ENCODE peak calls at places on chromosomes 16 and 17, in four cellular contexts. Y, L, P and U are unnamed samples.

GRCh38 chr16:70747703-70748631 is 53.0 kb downstream of the VAC14 start:
- ATAC-seq in Y (no peak), L (no peak), P (no peak), U (no peak)

GRCh38 chr17:33725675-33726271 is 432.7 kb upstream of the ASIC2 start:
- ATAC-seq in Y (peak), L (no peak), P (peak), U (no peak)

GRCh38 chr16:23907457-23907902 is 71.7 kb downstream of the PRKCB start:
- ATAC-seq in Y (no peak), L (no peak), P (peak), U (no peak)

GRCh38 chr17:42276609-42277341 is 584 bp upstream of the STAT5B start:
- ATAC-seq in Y (peak), L (peak), P (peak), U (peak)

GRCh38 chr17:38605852-38606645 is at the start of gene SRCIN1:
- ATAC-seq in Y (peak), L (peak), P (peak), U (peak)

GRCh38 chr16:85717393-85718152 is 28.8 kb upstream of the GINS2 start:
- ATAC-seq in Y (peak), L (peak), P (peak), U (peak)

GRCh38 chr16:86377251-86378022 is 132.9 kb upstream of the FOXF1 start:
- ATAC-seq in Y (no peak), L (no peak), P (no peak), U (no peak)

GRCh38 chr16:23006380-23006779 is 142.9 kb downstream of the USP31 start:
- ATAC-seq in Y (no peak), L (no peak), P (no peak), U (no peak)

GRCh38 chr17:82489117-82489516 is 30.4 kb upstream of the FOXK2 start:
- ATAC-seq in Y (no peak), L (no peak), P (peak), U (peak)

GRCh38 chr17:48646183-48647102 is 20.3 kb upstream of the HOXB9 start:
- ATAC-seq in Y (peak), L (peak), P (peak), U (no peak)

GRCh38 chr17:47077576-47077975 is 98.5 kb upstream of the RPRML start:
- ATAC-seq in Y (no peak), L (no peak), P (no peak), U (no peak)

GRCh38 chr17:53492532-53492931 is 330.2 kb upstream of the KIF2B start:
- ATAC-seq in Y (no peak), L (no peak), P (no peak), U (no peak)

GRCh38 chr17:44272321-44272951 is 4.5 kb upstream of the SLC4A1 start:
- ATAC-seq in Y (no peak), L (no peak), P (peak), U (no peak)

GRCh38 chr16:85490971-85491771 is 122.0 kb upstream of the GSE1 start:
- ATAC-seq in Y (peak), L (peak), P (peak), U (no peak)

GRCh38 chr17:80512233-80512632 is 32.4 kb upstream of the RPTOR start:
- ATAC-seq in Y (no peak), L (peak), P (peak), U (no peak)

GRCh38 chr16:67943619-67944503 is at the start of gene LCAT:
- ATAC-seq in Y (no peak), L (no peak), P (peak), U (peak)

GRCh38 chr17:45366691-45367090 is 49.9 kb upstream of the MAP3K14 start:
- ATAC-seq in Y (no peak), L (no peak), P (no peak), U (no peak)

GRCh38 chr16:8594149-8594666 is 3.9 kb upstream of the TMEM114 start:
- ATAC-seq in Y (peak), L (no peak), P (peak), U (no peak)

GRCh38 chr17:17919169-17920107 is 52.8 kb downstream of the TOM1L2 start:
- ATAC-seq in Y (peak), L (peak), P (peak), U (peak)

GRCh38 chr17:82599674-82600661 is 48.3 kb downstream of the WDR45B start:
- ATAC-seq in Y (peak), L (peak), P (no peak), U (no peak)

GRCh38 chr16:17133851-17134250 is 336.9 kb downstream of the XYLT1 start:
- ATAC-seq in Y (no peak), L (no peak), P (no peak), U (no peak)

GRCh38 chr16:72198641-72199250 is 26.8 kb upstream of the PMFBP1 start:
- ATAC-seq in Y (no peak), L (no peak), P (no peak), U (no peak)

GRCh38 chr16:84594725-84595038 is 23.2 kb downstream of the COTL1 start:
- ATAC-seq in Y (peak), L (no peak), P (peak), U (no peak)

GRCh38 chr16:84614914-84615813 is 2.7 kb downstream of the COTL1 start:
- ATAC-seq in Y (no peak), L (no peak), P (no peak), U (no peak)

GRCh38 chr17:13862341-13862740 is 207.0 kb upstream of the COX10 start:
- ATAC-seq in Y (no peak), L (no peak), P (no peak), U (no peak)

GRCh38 chr17:21275047-21275578 is 9.4 kb upstream of the MAP2K3 start:
- ATAC-seq in Y (peak), L (no peak), P (no peak), U (no peak)

GRCh38 chr17:13600475-13601316 is 1.0 kb downstream of the HS3ST3A1 start:
- ATAC-seq in Y (no peak), L (no peak), P (peak), U (no peak)

GRCh38 chr17:28509784-28510183 is 3.6 kb downstream of the FOXN1 start:
- ATAC-seq in Y (no peak), L (no peak), P (no peak), U (no peak)

GRCh38 chr17:69451416-69452394 is 37.2 kb downstream of the MAP2K6 start:
- ATAC-seq in Y (peak), L (peak), P (no peak), U (no peak)

GRCh38 chr17:18225562-18226283 is at the start of gene LLGL1:
- ATAC-seq in Y (no peak), L (peak), P (peak), U (peak)

GRCh38 chr17:73516356-73516755 is 127.9 kb downstream of the SDK2 start:
- ATAC-seq in Y (no peak), L (no peak), P (no peak), U (no peak)

GRCh38 chr17:34840758-34841157 is 120.5 kb downstream of the CCT6B start:
- ATAC-seq in Y (no peak), L (no peak), P (no peak), U (no peak)

GRCh38 chr16:50844840-50845239 is 103.0 kb downstream of the CYLD start:
- ATAC-seq in Y (no peak), L (no peak), P (no peak), U (no peak)

GRCh38 chr17:2075336-2076056 is 20.6 kb downstream of the HIC1 start:
- ATAC-seq in Y (no peak), L (peak), P (no peak), U (peak)

GRCh38 chr17:77085916-77086432 is 54.8 kb upstream of the SEC14L1 start:
- ATAC-seq in Y (no peak), L (no peak), P (no peak), U (no peak)

GRCh38 chr17:78883533-78884131 is 19.4 kb downstream of the CEP295NL start:
- ATAC-seq in Y (no peak), L (peak), P (no peak), U (peak)

DNA sequence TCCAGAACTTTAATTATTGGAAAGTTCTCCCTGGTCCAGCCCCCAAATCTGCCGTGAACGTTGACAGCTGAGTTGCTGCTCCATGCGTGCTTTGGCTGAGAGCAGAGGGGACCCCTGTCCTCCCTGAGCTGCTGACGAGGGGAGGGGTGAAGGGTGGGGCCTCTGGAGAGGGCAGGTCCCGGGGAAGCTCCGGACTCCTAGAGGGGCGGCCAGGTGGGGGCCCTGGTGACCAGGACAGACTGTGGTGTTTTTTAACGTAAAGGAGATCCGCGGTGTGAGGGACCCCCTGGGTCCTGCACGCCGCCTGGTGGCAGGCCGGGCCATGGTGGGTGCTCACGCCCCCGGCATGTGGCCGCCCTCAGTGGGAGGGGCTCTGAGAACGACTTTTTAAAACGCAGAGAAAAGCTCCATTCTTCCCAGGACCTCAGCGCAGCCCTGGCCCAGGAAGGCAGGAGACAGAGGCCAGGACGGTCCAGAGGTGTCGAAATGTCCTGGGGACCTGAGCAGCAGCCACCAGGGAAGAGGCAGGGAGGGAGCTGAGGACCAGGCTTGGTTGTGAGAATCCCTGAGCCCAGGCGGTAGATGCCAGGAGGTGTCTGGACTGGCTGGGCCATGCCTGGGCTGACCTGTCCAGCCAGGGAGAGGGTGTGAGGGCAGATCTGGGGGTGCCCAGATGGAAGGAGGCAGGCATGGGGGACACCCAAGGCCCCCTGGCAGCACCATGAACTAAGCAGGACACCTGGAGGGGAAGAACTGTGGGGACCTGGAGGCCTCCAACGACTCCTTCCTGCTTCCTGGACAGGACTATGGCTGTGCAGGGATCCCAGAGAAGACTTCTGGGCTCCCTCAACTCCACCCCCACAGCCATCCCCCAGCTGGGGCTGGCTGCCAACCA is at the start of gene MC1R:
- ATAC-seq in Y (peak), L (peak), P (peak), U (no peak)
- TF ChIP-seq EP300 in Y (no peak), L (no peak), P (no peak), U (no peak)

GRCh38 chr16:71540-72341 is 690 bp downstream of the RHBDF1 start:
- ATAC-seq in Y (no peak), L (peak), P (peak), U (peak)

GRCh38 chr16:71210-71539 is 1.3 kb downstream of the RHBDF1 start:
- ATAC-seq in Y (no peak), L (no peak), P (no peak), U (no peak)

GRCh38 chr16:74437-75318 is 2.2 kb upstream of the RHBDF1 start:
- ATAC-seq in Y (no peak), L (no peak), P (no peak), U (no peak)

GRCh38 chr16:74025-74424 is 1.6 kb upstream of the RHBDF1 start:
- ATAC-seq in Y (no peak), L (no peak), P (no peak), U (no peak)

DNA sequence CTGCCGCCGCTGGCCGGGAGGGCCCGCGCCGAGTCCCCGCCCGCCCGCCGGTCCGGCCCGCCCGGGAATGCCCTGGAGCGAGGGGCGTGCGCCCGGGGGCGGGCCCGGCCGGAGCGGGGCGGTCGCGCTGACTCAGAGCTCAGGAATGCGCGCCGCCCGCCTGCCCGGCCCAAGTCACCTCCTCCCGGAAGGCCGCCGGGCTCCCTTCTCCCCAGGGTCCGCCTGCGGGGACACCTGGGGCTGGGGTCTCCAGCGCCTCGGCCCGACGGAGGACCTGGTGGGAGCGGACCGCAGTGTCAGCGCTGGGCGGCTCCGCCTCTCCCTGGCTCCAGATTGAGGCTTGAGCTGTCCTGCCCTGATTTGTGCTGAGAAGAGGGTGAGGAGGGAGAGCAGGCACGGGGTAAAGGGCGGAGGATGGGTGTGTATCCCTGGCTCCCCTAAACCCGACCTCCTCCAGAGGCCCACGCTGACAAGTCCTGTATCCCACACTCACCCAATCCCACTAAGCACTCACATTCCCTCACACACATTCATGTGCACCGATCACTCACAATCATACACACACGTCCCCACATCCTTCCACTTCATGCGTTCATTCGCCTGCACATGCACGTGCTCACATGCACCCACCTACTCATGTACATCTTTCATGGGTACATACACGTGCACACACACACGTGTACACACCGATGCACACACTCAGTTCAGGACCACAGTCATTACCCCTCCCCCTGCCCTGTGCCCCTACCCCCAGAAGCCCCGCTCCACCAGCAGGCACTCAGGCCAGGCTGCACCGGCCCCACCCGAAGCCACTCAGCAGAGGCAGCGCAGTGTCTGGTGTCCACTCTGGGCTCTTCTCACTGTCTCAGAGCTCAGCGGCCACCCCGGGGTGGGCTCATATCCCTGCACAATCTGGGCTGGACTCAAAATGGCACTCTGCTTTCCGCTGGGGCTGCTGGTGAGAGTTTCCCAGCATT is at the start of gene RHBDF1:
- ATAC-seq in Y (peak), L (peak), P (peak), U (peak)
- TF ChIP-seq EP300 in Y (no peak), L (no peak), P (no peak), U (no peak)

GRCh38 chr17:6536053-6536452 is 20.3 kb downstream of the PITPNM3 start:
- ATAC-seq in Y (no peak), L (no peak), P (no peak), U (no peak)

GRCh38 chr17:6531575-6531974 is 24.8 kb downstream of the PITPNM3 start:
- ATAC-seq in Y (no peak), L (no peak), P (no peak), U (no peak)

GRCh38 chr17:6534846-6535514 is 21.4 kb downstream of the PITPNM3 start:
- ATAC-seq in Y (no peak), L (no peak), P (no peak), U (no peak)

GRCh38 chr17:6530324-6530920 is 25.9 kb downstream of the PITPNM3 start:
- ATAC-seq in Y (no peak), L (no peak), P (no peak), U (no peak)

DNA sequence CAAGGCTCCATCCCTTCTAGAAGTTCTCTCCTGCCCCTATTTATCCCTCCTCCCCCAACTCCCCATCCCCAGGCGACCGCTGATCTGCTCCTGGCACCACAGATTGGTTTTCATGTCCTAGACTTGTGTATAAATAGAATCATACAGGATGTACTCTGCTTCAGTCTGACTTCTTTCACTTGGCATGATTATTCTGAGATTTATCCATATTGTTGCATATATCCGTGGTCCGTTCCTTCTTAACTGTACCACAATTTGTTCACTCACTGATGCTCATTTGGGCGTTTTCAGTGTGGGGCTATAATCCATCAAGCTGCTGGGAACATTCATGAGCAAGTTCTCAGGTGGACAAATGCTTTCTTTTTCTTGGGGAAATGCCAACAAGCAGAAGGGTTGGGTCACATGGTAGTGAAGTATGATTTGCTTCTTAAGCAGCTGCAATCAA is 23.9 kb downstream of the PITPNM3 start:
- ATAC-seq in Y (no peak), L (no peak), P (no peak), U (peak)
- TF ChIP-seq EP300 in Y (no peak), L (no peak), P (no peak), U (peak)

DNA sequence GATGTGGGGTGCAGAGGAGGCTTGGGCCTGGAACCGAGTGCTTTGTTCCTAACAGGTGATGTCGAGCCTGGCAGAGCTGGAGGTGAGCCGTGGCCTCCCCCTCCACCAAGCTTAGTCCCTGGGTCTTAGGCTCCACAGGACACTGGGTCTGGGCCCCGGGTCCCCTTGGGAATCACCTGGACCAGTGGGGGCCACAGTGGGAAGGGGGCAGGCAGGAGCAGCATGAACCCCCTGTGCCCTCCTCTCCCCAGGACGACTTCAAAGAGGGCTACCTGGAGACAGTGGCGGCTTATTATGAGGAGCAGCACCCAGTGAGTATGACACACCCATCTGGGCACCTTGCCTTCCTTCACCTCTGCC is 2.5 kb downstream of the IL32 start:
- ATAC-seq in Y (peak), L (no peak), P (no peak), U (no peak)
- TF ChIP-seq EP300 in Y (no peak), L (no peak), P (no peak), U (no peak)

GRCh38 chr16:66432429-66432828 is 5.3 kb downstream of the BEAN1 start:
- ATAC-seq in Y (no peak), L (no peak), P (no peak), U (no peak)

GRCh38 chr16:66435896-66436295 is 8.8 kb downstream of the BEAN1 start:
- ATAC-seq in Y (no peak), L (no peak), P (no peak), U (no peak)

GRCh38 chr16:66437391-66437945 is 10.4 kb downstream of the BEAN1 start:
- ATAC-seq in Y (no peak), L (no peak), P (no peak), U (no peak)

GRCh38 chr16:66431760-66432159 is 4.7 kb downstream of the BEAN1 start:
- ATAC-seq in Y (no peak), L (no peak), P (no peak), U (no peak)

DNA sequence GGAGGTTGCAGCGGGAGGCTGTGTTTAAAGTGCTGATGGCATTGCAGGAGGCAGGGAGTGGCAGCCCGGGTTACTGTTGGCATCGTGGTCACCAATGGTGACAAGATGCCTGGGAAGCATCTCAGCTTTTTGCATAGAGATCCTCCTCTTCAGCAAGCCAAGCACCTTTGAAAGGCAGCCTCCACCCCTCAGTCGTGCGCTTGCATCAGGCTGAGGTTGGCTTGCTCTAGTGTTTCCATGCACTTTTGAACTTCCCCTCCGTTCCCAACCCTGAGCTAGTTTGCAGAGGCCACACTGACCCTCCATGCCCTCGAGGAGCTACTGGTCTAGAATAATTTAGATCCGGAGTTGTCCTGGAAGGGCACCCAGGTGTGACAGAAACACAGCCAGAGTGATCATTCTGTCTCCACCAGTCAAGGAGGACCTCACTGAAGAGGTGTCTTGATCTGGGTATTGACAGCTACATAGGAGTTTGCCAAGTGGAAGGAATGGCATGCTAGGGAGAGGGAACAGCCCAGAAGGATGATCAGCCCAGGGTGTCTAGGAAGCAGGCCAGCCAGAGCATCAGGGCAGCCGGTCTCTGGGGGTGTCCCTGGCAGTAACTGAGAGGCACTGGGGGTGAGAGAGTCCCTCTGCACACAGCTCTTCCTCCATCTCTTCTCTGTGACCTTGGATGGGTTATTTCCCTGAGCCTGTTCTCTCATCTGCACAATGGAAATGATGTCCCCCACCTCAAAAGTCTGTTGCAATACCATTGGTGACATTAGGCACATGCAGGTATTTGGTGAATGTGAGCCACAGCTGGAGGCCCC is 7.7 kb downstream of the BEAN1 start:
- ATAC-seq in Y (no peak), L (no peak), P (no peak), U (no peak)
- TF ChIP-seq EP300 in Y (no peak), L (no peak), P (no peak), U (no peak)

GRCh38 chr17:71180801-71181385 is 939.9 kb upstream of the SOX9 start:
- ATAC-seq in Y (no peak), L (peak), P (no peak), U (no peak)
- TF ChIP-seq EP300 in Y (no peak), L (no peak), P (no peak), U (no peak)

GRCh38 chr17:64496786-64497564 is at the start of gene POLG2:
- ATAC-seq in Y (peak), L (peak), P (peak), U (peak)
- TF ChIP-seq EP300 in Y (no peak), L (no peak), P (peak), U (no peak)